ENCODE peak calls at places on chromosomes 16 and 17, in nine cellular contexts. K, V, U, Z, L, Q, M, O and X are unnamed samples.

GRCh38 chr16:49608801-49609200 is 235.2 kb downstream of the C16orf78 start:
- DNase-seq in L (no peak), U (peak; percentile 34), K (peak; percentile 30), M (no peak), Q (no peak), V (peak; percentile 68), O (no peak), Z (no peak), X (peak; percentile 49)

GRCh38 chr17:45224671-45225050 is 3.0 kb downstream of the FMNL1 start:
- DNase-seq in U (no peak), V (no peak), Z (no peak), O (no peak), K (no peak), L (no peak), M (no peak), Q (no peak), X (no peak)

GRCh38 chr16:73047536-73048291 is at the start of gene ZFHX3:
- DNase-seq in M (peak; percentile 63), V (peak; percentile 90), U (peak; percentile 77), Q (peak; percentile 70), K (no peak), Z (peak; percentile 77), O (peak; percentile 76), L (peak; percentile 58), X (no peak)

GRCh38 chr17:75199886-75200618 is 5.4 kb upstream of the NUP85 start:
- DNase-seq in U (no peak), V (no peak), O (no peak), Q (no peak), M (no peak), Z (no peak), L (no peak), K (no peak), X (no peak)

GRCh38 chr17:60141111-60142018 is 8.4 kb upstream of the CA4 start:
- DNase-seq in Q (no peak), M (no peak), U (peak; percentile 54), Z (no peak), V (no peak), L (peak; percentile 48), K (no peak), O (peak; percentile 20), X (no peak)

GRCh38 chr16:9012330-9012729 is 48.6 kb upstream of the USP7 start:
- DNase-seq in L (no peak), O (no peak), U (no peak), Q (no peak), K (no peak), V (no peak), Z (no peak), M (no peak), X (no peak)

GRCh38 chr16:50747206-50747956 is 5.5 kb downstream of the CYLD start:
- DNase-seq in L (peak; percentile 90), V (no peak), Q (no peak), Z (no peak), K (no peak), M (no peak), U (no peak), O (peak; percentile 18), X (no peak)

GRCh38 chr16:49921791-49922456 is 66.0 kb upstream of the ZNF423 start:
- DNase-seq in O (peak; percentile 22), K (no peak), U (peak; percentile 26), L (peak; percentile 20), V (peak; percentile 72), Z (no peak), M (peak; percentile 24), Q (peak; percentile 6), X (peak; percentile 17)

GRCh38 chr17:45410144-45411091 is 22.3 kb downstream of the ARHGAP27 start:
- DNase-seq in U (no peak), V (no peak), Z (no peak), M (no peak), Q (no peak), K (no peak), L (peak; percentile 45), O (no peak), X (no peak)

GRCh38 chr17:1347681-1348318 is 52.2 kb downstream of the YWHAE start:
- DNase-seq in U (no peak), L (no peak), K (no peak), M (no peak), O (peak; percentile 23), Q (no peak), V (peak; percentile 75), Z (no peak), X (no peak)

GRCh38 chr17:47279062-47279801 is 25.6 kb downstream of the ITGB3 start:
- DNase-seq in O (peak; percentile 85), V (peak; percentile 90), K (peak; percentile 90), U (peak; percentile 99), L (peak; percentile 42), M (peak; percentile 62), Q (peak; percentile 96), Z (no peak), X (peak; percentile 84)

GRCh38 chr17:62847426-62847825 is 39.3 kb upstream of the MARCHF10 start:
- DNase-seq in O (no peak), Q (no peak), L (no peak), K (no peak), Z (no peak), M (no peak), V (no peak), U (no peak), X (no peak)